ENCODE peak calls at places on chromosomes 1 and 21, in ten cellular contexts. L is T47D; O is RWPE1; I is stimulated activated CD4-positive, alpha-beta T cell treated with anti-CD3 and anti-CD28 coated beads, Interleukin-4, amount 100 ng/mL, for 48 hours; Q is HT-29; J is Calu3; P is dorsolateral prefrontal cortex; R is amniotic stem cell; V is fibroblast of mammary gland; M is fibroblast of the aortic adventitia. T is an unnamed sample.
A peak's percentile ranks its signal among the peaks of the same experiment; 100 is the strongest.

GRCh38 chr1:221565718-221566117 is 176.2 kb downstream of the DUSP10 start:
- DNase-seq in L (no peak), O (no peak), I (no peak), Q (no peak), J (no peak), P (no peak), R (no peak), V (no peak), M (no peak), T (no peak)

GRCh38 chr1:101907264-101907663 is 89.5 kb downstream of the OLFM3 start:
- DNase-seq in L (no peak), O (no peak), I (no peak), Q (no peak), J (no peak), P (no peak), R (no peak), V (no peak), M (no peak), T (no peak)

GRCh38 chr1:39177641-39178040 is 26.9 kb upstream of the MACF1 start:
- DNase-seq in L (no peak), O (no peak), I (no peak), Q (no peak), J (no peak), P (no peak), R (no peak), V (no peak), M (no peak), T (no peak)

GRCh38 chr21:41927727-41928409 is 25.9 kb downstream of the C2CD2 start:
- DNase-seq in L (no peak), O (no peak), I (no peak), Q (no peak), J (no peak), P (no peak), R (no peak), V (no peak), M (no peak), T (no peak)

GRCh38 chr1:46623733-46624695 is 7.4 kb upstream of the MOB3C start:
- DNase-seq in L (no peak), O (no peak), I (no peak), Q (no peak), J (no peak), P (no peak), R (no peak), V (no peak), M (peak; percentile 75), T (no peak)

GRCh38 chr1:16181887-16182719 is 26.2 kb upstream of the EPHA2 start:
- DNase-seq in L (peak; percentile 42), O (peak; percentile 78), I (no peak), Q (peak; percentile 94), J (peak; percentile 89), P (no peak), R (peak; percentile 80), V (peak; percentile 91), M (peak; percentile 93), T (no peak)

GRCh38 chr1:117017648-117018047 is 16.1 kb downstream of the CD101 start:
- DNase-seq in L (no peak), O (no peak), I (no peak), Q (no peak), J (no peak), P (no peak), R (no peak), V (peak; percentile 24), M (no peak), T (no peak)

GRCh38 chr1:235045921-235046601 is 82.6 kb downstream of the TOMM20 start:
- DNase-seq in L (no peak), O (no peak), I (no peak), Q (no peak), J (no peak), P (no peak), R (no peak), V (no peak), M (no peak), T (no peak)

GRCh38 chr1:241630899-241631298 is 9.3 kb downstream of the CHML start:
- DNase-seq in L (no peak), O (no peak), I (no peak), Q (no peak), J (no peak), P (no peak), R (no peak), V (no peak), M (no peak), T (no peak)

GRCh38 chr1:62508187-62508758 is 71.4 kb downstream of the USP1 start:
- DNase-seq in L (peak; percentile 1), O (peak; percentile 21), I (no peak), Q (peak; percentile 62), J (peak; percentile 28), P (no peak), R (no peak), V (peak; percentile 67), M (peak; percentile 74), T (no peak)

GRCh38 chr1:2272686-2273400 is 44.7 kb downstream of the SKI start:
- DNase-seq in L (no peak), O (no peak), I (no peak), Q (no peak), J (no peak), P (no peak), R (no peak), V (no peak), M (no peak), T (no peak)

GRCh38 chr1:172671591-172671990 is 12.7 kb downstream of the FASLG start:
- DNase-seq in L (peak; percentile 32), O (peak; percentile 21), I (no peak), Q (no peak), J (no peak), P (no peak), R (no peak), V (no peak), M (peak; percentile 68), T (no peak)

GRCh38 chr1:88612783-88613182 is 71.3 kb upstream of the PKN2 start:
- DNase-seq in L (no peak), O (peak; percentile 64), I (no peak), Q (peak; percentile 73), J (peak; percentile 35), P (no peak), R (no peak), V (no peak), M (no peak), T (no peak)

GRCh38 chr1:33661791-33662190 is 189.3 kb downstream of the ZSCAN20 start:
- DNase-seq in L (no peak), O (no peak), I (no peak), Q (no peak), J (no peak), P (no peak), R (no peak), V (no peak), M (no peak), T (no peak)

GRCh38 chr1:40861227-40862003 is 748 bp downstream of the CITED4 start:
- DNase-seq in L (no peak), O (peak; percentile 23), I (peak; percentile 18), Q (no peak), J (no peak), P (no peak), R (no peak), V (peak; percentile 51), M (no peak), T (no peak)

GRCh38 chr1:107196973-107197562 is 56.2 kb downstream of the NTNG1 start:
- DNase-seq in L (no peak), O (no peak), I (peak; percentile 3), Q (peak; percentile 58), J (peak; percentile 24), P (no peak), R (no peak), V (peak; percentile 21), M (no peak), T (peak; percentile 0)

GRCh38 chr1:192846950-192847349 is 38.1 kb downstream of the RGS2 start:
- DNase-seq in L (no peak), O (no peak), I (no peak), Q (no peak), J (no peak), P (no peak), R (no peak), V (peak; percentile 46), M (no peak), T (no peak)

GRCh38 chr1:188489336-188490112 is 1660.8 kb downstream of the PLA2G4A start:
- DNase-seq in L (no peak), O (no peak), I (no peak), Q (no peak), J (peak; percentile 37), P (no peak), R (peak; percentile 8), V (no peak), M (no peak), T (no peak)

GRCh38 chr1:211589782-211590721 is 11.1 kb upstream of the SLC30A1 start:
- DNase-seq in L (no peak), O (no peak), I (no peak), Q (no peak), J (peak; percentile 54), P (peak; percentile 33), R (no peak), V (peak; percentile 86), M (peak; percentile 91), T (no peak)

GRCh38 chr1:15885701-15886612 is 38.5 kb downstream of the SPEN start:
- DNase-seq in L (peak; percentile 29), O (peak; percentile 86), I (no peak), Q (peak; percentile 93), J (peak; percentile 90), P (peak; percentile 96), R (peak; percentile 57), V (peak; percentile 94), M (peak; percentile 96), T (no peak)